ENCODE peak calls at places on chromosomes 2 and 18, in ten cellular contexts. D is ovary, B is stomach, M is uterus, F is sigmoid colon, N is OCI-LY7, O is A549, E is heart left ventricle, H is left lung, X is fibroblast of lung. Q is an unnamed sample.
A peak's percentile ranks its signal among the peaks of the same experiment; 100 is the strongest.

GRCh38 chr18:59605633-59606192 is 91.5 kb downstream of the CCBE1 start:
- DNase-seq in E (no peak), N (no peak), M (no peak), O (no peak), B (no peak), F (no peak), H (no peak), D (peak; percentile 49), X (peak; percentile 41), Q (no peak)

GRCh38 chr2:132606649-132607048 is 63.4 kb downstream of the LYPD1 start:
- DNase-seq in E (no peak), H (no peak), F (no peak), N (no peak), D (no peak), M (no peak), O (no peak), B (no peak), X (no peak), Q (no peak)

GRCh38 chr2:9993490-9994165 is 42.1 kb downstream of the GRHL1 start:
- DNase-seq in E (no peak), B (no peak), O (no peak), M (no peak), D (no peak), F (peak; percentile 65), X (no peak), H (no peak), N (no peak), Q (peak; percentile 58)

GRCh38 chr2:232521524-232521923 is 1.3 kb downstream of the PRSS56 start:
- DNase-seq in O (no peak), X (no peak), B (no peak), F (no peak), N (no peak), E (no peak), M (no peak), H (no peak), D (no peak), Q (no peak)

GRCh38 chr2:168246483-168247340 is 683 bp downstream of the STK39 start:
- DNase-seq in B (peak; percentile 87), O (peak; percentile 68), E (peak; percentile 78), M (peak; percentile 47), N (peak; percentile 83), F (peak; percentile 76), X (peak; percentile 74), D (peak; percentile 70), H (peak; percentile 95), Q (peak; percentile 79)

GRCh38 chr2:179239194-179239593 is 25.4 kb downstream of the SESTD1 start:
- DNase-seq in X (peak; percentile 54), E (no peak), F (no peak), H (no peak), M (no peak), D (no peak), B (no peak), O (peak; percentile 25), N (no peak), Q (no peak)

GRCh38 chr2:30684996-30685395 is 122.2 kb downstream of the CAPN13 start:
- DNase-seq in H (no peak), D (no peak), B (no peak), F (peak; percentile 13), X (no peak), M (no peak), O (no peak), N (no peak), E (no peak), Q (no peak)

GRCh38 chr2:214699236-214699635 is 110.2 kb downstream of the BARD1 start:
- DNase-seq in N (no peak), B (no peak), O (no peak), M (no peak), H (no peak), X (peak; percentile 43), D (no peak), F (no peak), E (no peak), Q (no peak)

GRCh38 chr18:49151482-49151881 is 200.7 kb upstream of the SMAD7 start:
- DNase-seq in H (no peak), F (no peak), B (no peak), N (no peak), M (no peak), O (no peak), E (no peak), X (no peak), D (no peak), Q (no peak)

GRCh38 chr2:50957880-50958279 is 74.1 kb downstream of the NRXN1 start:
- DNase-seq in B (no peak), D (no peak), E (no peak), M (no peak), O (no peak), X (peak; percentile 50), N (no peak), F (no peak), H (no peak), Q (no peak)

GRCh38 chr2:187890690-187891089 is 336.5 kb upstream of the TFPI start:
- DNase-seq in M (no peak), O (no peak), B (no peak), X (no peak), F (no peak), D (no peak), H (no peak), N (no peak), E (no peak), Q (no peak)

GRCh38 chr2:43018179-43019024 is 208.0 kb downstream of the ZFP36L2 start:
- DNase-seq in H (peak; percentile 96), X (peak; percentile 58), B (peak; percentile 72), O (peak; percentile 47), D (peak; percentile 92), N (no peak), E (peak; percentile 87), F (peak; percentile 98), M (peak; percentile 98), Q (peak; percentile 87)

GRCh38 chr2:20129320-20130274 is 78.2 kb upstream of the LAPTM4A start:
- DNase-seq in O (no peak), X (no peak), E (no peak), B (peak; percentile 65), H (no peak), M (no peak), D (no peak), N (no peak), F (no peak), Q (no peak)

GRCh38 chr2:51813245-51813644 is 781.3 kb upstream of the NRXN1 start:
- DNase-seq in F (no peak), B (no peak), H (no peak), N (no peak), X (peak; percentile 70), O (peak; percentile 4), M (no peak), E (no peak), D (no peak), Q (no peak)

GRCh38 chr2:173955004-173955403 is 10.2 kb downstream of the SP3 start:
- DNase-seq in D (no peak), X (no peak), H (no peak), F (no peak), M (no peak), N (no peak), O (no peak), E (no peak), B (no peak), Q (no peak)

GRCh38 chr2:173953047-173953424 is 12.1 kb downstream of the SP3 start:
- DNase-seq in M (no peak), H (no peak), F (no peak), N (no peak), B (no peak), O (no peak), D (no peak), X (no peak), E (no peak), Q (no peak)

GRCh38 chr2:173955867-173956266 is 9.3 kb downstream of the SP3 start:
- DNase-seq in H (no peak), E (no peak), F (no peak), B (no peak), X (no peak), O (no peak), N (no peak), M (no peak), D (no peak), Q (no peak)

GRCh38 chr2:173948827-173949226 is 16.3 kb downstream of the SP3 start:
- DNase-seq in D (no peak), O (no peak), H (no peak), N (no peak), F (no peak), X (no peak), M (no peak), E (no peak), B (no peak), Q (no peak)

DNA sequence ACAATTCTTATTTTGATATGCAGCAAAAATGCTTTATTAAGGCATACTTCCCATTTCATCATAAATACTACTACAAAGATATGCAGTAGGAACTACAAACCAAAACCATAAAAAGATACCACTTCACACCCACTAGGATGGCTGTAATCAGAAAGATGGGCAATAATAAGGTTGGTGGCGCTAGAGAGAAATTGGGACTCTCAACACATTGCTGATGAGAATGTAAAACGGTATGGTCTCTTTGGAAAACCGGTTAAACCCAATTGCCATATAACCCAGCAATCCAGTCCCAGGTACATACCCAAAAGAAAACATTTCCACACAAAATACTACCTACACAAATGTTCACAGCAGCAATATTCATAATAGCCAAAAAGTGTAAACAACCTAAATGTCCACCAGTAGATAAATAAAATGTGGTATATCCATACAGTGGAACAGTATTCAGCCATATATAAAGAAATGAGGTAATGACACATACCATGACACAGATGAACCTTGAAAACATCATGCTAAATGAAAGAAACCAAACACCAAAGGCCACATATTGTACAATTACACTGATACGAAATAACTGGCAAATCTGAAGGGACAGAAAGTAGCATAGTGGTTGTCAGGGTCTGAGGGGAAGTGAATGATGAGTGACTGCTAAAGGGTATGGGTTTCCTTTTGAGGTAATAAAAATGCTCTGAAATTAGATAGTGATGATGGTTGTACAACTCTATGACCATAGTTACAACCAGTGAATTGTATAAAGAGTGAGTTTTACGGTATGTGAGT is 12.7 kb downstream of the SP3 start:
- DNase-seq in X (no peak), M (no peak), D (no peak), B (no peak), E (no peak), N (no peak), O (no peak), H (no peak), F (no peak), Q (no peak)
- H3K4me3 ChIP-seq in X (no peak overlapping the region), M (no peak overlapping the region), D (no peak overlapping the region), B (no peak overlapping the region), E (no peak overlapping the region), N (no peak overlapping the region), O (no peak overlapping the region), H (no peak overlapping the region), F (no peak overlapping the region), Q (peak overlapping the region; percentile 24)

GRCh38 chr2:27441958-27442281 is 261 bp upstream of the KRTCAP3 start:
- DNase-seq in F (no peak), B (no peak), X (no peak), H (no peak), D (no peak), M (no peak), E (no peak), N (no peak), O (no peak), Q (no peak)
- TF ChIP-seq CTCF in F (no peak), B (peak; percentile 55), X (no peak), H (peak; percentile 21), D (no peak), M (no peak), E (no peak), N (peak; percentile 32), O (no peak), Q (no peak)

GRCh38 chr2:85503168-85503610 is 35.8 kb upstream of the MAT2A start:
- DNase-seq in H (no peak), M (no peak), X (no peak), B (peak; percentile 38), O (peak; percentile 51), E (no peak), F (no peak), D (no peak), N (no peak), Q (no peak)
- H3K27ac ChIP-seq in H (no peak overlapping the region), M (no peak overlapping the region), X (peak overlapping the region; percentile 70), B (peak overlapping the region; percentile 72), O (peak overlapping the region; percentile 61), E (peak overlapping the region; percentile 38), F (peak overlapping the region; percentile 63), D (no peak overlapping the region), N (no peak overlapping the region), Q (no peak overlapping the region)

GRCh38 chr2:56681659-56682396 is 498.0 kb downstream of the CCDC85A start:
- DNase-seq in H (no peak), B (no peak), O (no peak), N (no peak), E (no peak), D (no peak), X (peak; percentile 81), M (no peak), F (no peak), Q (no peak)
- H3K4me3 ChIP-seq in H (no peak overlapping the region), B (no peak overlapping the region), O (no peak overlapping the region), N (no peak overlapping the region), E (no peak overlapping the region), D (no peak overlapping the region), X (no peak overlapping the region), M (no peak overlapping the region), F (no peak overlapping the region), Q (no peak overlapping the region)

Q was measured in coronary artery.